ENCODE peak calls at places on chromosomes 12 and 14, in six cellular contexts. One of them, this sample, is unnamed.

GRCh38 chr14:59342516-59343484 is 122.4 kb downstream of the GPR135 start:
- DNase-seq in cardiac muscle cell: peak; percentile 58
- DNase-seq in CD8-positive, alpha-beta T cell: no peak
- DNase-seq in IMR-90: no peak
- DNase-seq in GM13976: no peak
- DNase-seq in cardiac fibroblast: peak; percentile 49
- DNase-seq in this sample: no peak

GRCh38 chr14:94382684-94383663 is 5.4 kb downstream of the SERPINA1 start:
- DNase-seq in IMR-90: no peak
- DNase-seq in cardiac muscle cell: no peak
- DNase-seq in GM13976: peak; percentile 3
- DNase-seq in cardiac fibroblast: no peak
- DNase-seq in CD8-positive, alpha-beta T cell: no peak
- DNase-seq in this sample: no peak

GRCh38 chr14:100417466-100417865 is 94.3 kb downstream of the SLC25A47 start:
- DNase-seq in IMR-90: peak; percentile 97
- DNase-seq in CD8-positive, alpha-beta T cell: no peak
- DNase-seq in cardiac fibroblast: peak; percentile 92
- DNase-seq in GM13976: no peak
- DNase-seq in cardiac muscle cell: peak; percentile 90
- DNase-seq in this sample: no peak

GRCh38 chr14:102055181-102055901 is 31.5 kb downstream of the HSP90AA1 start:
- DNase-seq in cardiac fibroblast: peak; percentile 50
- DNase-seq in GM13976: no peak
- DNase-seq in CD8-positive, alpha-beta T cell: no peak
- DNase-seq in cardiac muscle cell: peak; percentile 86
- DNase-seq in IMR-90: peak; percentile 83
- DNase-seq in this sample: no peak

GRCh38 chr12:54654926-54655325 is 6.8 kb upstream of the DCD start:
- DNase-seq in CD8-positive, alpha-beta T cell: no peak
- DNase-seq in cardiac muscle cell: no peak
- DNase-seq in GM13976: no peak
- DNase-seq in cardiac fibroblast: no peak
- DNase-seq in IMR-90: no peak
- DNase-seq in this sample: no peak

GRCh38 chr12:95591731-95592130 is 40.5 kb upstream of the USP44 start:
- DNase-seq in cardiac fibroblast: peak; percentile 63
- DNase-seq in IMR-90: peak; percentile 88
- DNase-seq in GM13976: no peak
- DNase-seq in CD8-positive, alpha-beta T cell: no peak
- DNase-seq in cardiac muscle cell: no peak
- DNase-seq in this sample: no peak

GRCh38 chr12:82174936-82175335 is 183.3 kb downstream of the CCDC59 start:
- DNase-seq in IMR-90: no peak
- DNase-seq in CD8-positive, alpha-beta T cell: no peak
- DNase-seq in GM13976: no peak
- DNase-seq in cardiac fibroblast: no peak
- DNase-seq in cardiac muscle cell: no peak
- DNase-seq in this sample: no peak

GRCh38 chr12:103771466-103771865 is 69.6 kb downstream of the NT5DC3 start:
- DNase-seq in cardiac muscle cell: peak; percentile 70
- DNase-seq in GM13976: no peak
- DNase-seq in CD8-positive, alpha-beta T cell: no peak
- DNase-seq in cardiac fibroblast: peak; percentile 45
- DNase-seq in IMR-90: peak; percentile 44
- DNase-seq in this sample: no peak

GRCh38 chr12:51187370-51187987 is 14.5 kb upstream of the TFCP2 start:
- DNase-seq in cardiac fibroblast: no peak
- DNase-seq in CD8-positive, alpha-beta T cell: no peak
- DNase-seq in cardiac muscle cell: no peak
- DNase-seq in GM13976: no peak
- DNase-seq in IMR-90: no peak
- DNase-seq in this sample: no peak

DNA sequence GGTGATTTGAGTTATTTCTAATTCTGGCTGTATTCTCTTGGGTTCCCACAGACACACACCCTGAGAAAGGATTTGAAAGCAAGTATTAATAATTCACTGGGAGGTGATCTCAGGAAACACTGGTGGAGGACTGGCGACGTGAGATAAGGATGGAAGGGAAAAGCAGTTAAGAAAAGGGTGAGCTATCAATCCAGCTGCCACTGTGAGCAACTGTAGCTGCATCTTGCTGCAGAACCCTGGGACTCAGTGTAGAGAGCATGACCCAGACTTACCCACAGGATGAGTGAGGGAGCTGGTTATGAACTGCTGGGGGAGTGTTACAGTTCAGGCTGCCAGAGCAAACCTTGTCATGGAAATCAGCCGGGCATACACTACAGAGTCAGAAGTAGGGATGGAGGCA is 71.9 kb downstream of the RESF1 start:
- DNase-seq in CD8-positive, alpha-beta T cell: no peak
- DNase-seq in cardiac muscle cell: peak; percentile 16
- DNase-seq in IMR-90: no peak
- DNase-seq in cardiac fibroblast: no peak
- DNase-seq in GM13976: no peak
- DNase-seq in this sample: no peak
- TF ChIP-seq CTCF in CD8-positive, alpha-beta T cell: no peak
- TF ChIP-seq CTCF in cardiac muscle cell: no peak
- TF ChIP-seq CTCF in IMR-90: no peak
- TF ChIP-seq CTCF in cardiac fibroblast: no peak
- TF ChIP-seq CTCF in GM13976: no peak
- TF ChIP-seq CTCF in this sample: no peak

GRCh38 chr12:6493580-6494350 is at the start of gene NCAPD2:
- DNase-seq in CD8-positive, alpha-beta T cell: peak; percentile 89
- DNase-seq in IMR-90: peak; percentile 93
- DNase-seq in cardiac muscle cell: peak; percentile 96
- DNase-seq in cardiac fibroblast: peak; percentile 96
- DNase-seq in GM13976: peak; percentile 95
- DNase-seq in this sample: peak; percentile 85
- TF ChIP-seq CTCF in CD8-positive, alpha-beta T cell: no peak
- TF ChIP-seq CTCF in IMR-90: no peak
- TF ChIP-seq CTCF in cardiac muscle cell: no peak
- TF ChIP-seq CTCF in cardiac fibroblast: peak; percentile 27
- TF ChIP-seq CTCF in GM13976: no peak
- TF ChIP-seq CTCF in this sample: no peak

DNA sequence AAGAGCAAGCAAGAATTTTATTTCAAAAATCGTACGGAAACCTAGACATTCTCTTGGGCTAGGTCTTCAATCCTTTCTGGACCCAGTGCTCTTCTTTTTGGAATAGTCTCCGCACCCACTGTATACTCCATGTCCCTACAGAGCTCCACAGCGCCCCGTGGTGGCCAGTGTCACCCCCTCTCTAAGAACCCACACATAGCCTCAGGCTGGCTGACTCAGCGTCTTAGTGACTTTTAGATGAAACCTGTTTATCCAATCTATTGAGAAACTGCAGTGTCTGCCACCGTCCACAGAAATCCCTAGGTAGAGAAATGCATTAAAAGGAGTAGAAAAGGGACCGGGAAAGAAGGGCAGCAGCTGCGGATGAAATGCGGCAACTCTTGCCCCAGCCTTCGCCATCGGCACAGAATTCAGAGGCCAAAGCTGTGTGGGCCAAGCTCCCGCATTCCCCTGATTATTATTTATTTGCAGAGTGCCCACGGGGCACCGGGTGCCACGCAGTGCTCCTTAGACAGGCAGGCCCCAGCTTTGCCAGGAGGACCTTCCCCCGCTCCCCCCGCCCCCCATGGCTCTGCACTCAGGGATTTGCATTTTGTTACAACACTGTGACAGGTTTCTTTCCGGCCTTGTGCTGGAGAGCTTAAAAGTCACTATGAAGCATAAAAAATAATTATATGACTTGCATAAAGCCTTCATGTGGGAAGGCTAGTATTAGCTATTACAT is 170.1 kb upstream of the FKBP4 start:
- DNase-seq in CD8-positive, alpha-beta T cell: no peak
- DNase-seq in GM13976: no peak
- DNase-seq in IMR-90: peak; percentile 59
- DNase-seq in cardiac fibroblast: peak; percentile 2
- DNase-seq in cardiac muscle cell: peak; percentile 18
- DNase-seq in this sample: no peak
- TF ChIP-seq CTCF in CD8-positive, alpha-beta T cell: no peak
- TF ChIP-seq CTCF in GM13976: no peak
- TF ChIP-seq CTCF in IMR-90: peak; percentile 50
- TF ChIP-seq CTCF in cardiac fibroblast: peak; percentile 14
- TF ChIP-seq CTCF in cardiac muscle cell: peak; percentile 27
- TF ChIP-seq CTCF in this sample: no peak

GRCh38 chr14:21825845-21826244 is 152.2 kb upstream of the OR4E1 start:
- DNase-seq in cardiac fibroblast: no peak
- DNase-seq in cardiac muscle cell: no peak
- DNase-seq in IMR-90: no peak
- DNase-seq in GM13976: no peak
- DNase-seq in CD8-positive, alpha-beta T cell: no peak
- DNase-seq in this sample: no peak

GRCh38 chr14:21822109-21822508 is 148.5 kb upstream of the OR4E1 start:
- DNase-seq in CD8-positive, alpha-beta T cell: no peak
- DNase-seq in cardiac muscle cell: no peak
- DNase-seq in GM13976: no peak
- DNase-seq in cardiac fibroblast: no peak
- DNase-seq in IMR-90: no peak
- DNase-seq in this sample: no peak

DNA sequence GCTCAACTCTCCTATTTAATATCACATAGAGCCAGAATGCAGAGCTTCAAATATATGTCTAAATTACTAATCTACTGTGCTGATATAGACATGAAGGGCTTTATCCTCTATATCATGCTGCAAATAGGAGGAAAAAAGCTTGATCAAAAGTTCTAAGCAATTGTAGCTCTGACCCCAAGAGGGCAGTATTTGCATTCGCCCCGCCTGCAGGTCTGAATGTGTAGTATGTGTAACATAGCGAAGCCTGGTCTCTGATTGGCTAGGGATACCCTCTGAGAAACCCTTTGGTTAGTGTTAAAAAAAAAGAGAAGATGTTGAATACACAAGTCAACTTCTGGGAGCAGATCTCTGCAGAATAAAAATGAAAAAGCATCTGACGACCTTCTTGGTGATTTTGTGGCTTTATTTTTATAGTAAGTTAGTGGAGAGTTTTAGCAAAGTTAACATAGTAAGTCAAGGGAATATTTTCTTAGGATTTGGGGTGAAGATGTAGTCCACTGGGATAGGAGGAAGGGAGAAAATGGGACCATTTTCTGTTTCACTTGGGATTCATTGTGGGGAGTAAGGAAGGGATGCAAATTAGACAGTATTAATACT is 151.6 kb upstream of the OR4E1 start:
- DNase-seq in CD8-positive, alpha-beta T cell: no peak
- DNase-seq in IMR-90: peak; percentile 4
- DNase-seq in cardiac muscle cell: peak; percentile 21
- DNase-seq in GM13976: peak; percentile 17
- DNase-seq in cardiac fibroblast: peak; percentile 13
- DNase-seq in this sample: no peak
- TF ChIP-seq CTCF in CD8-positive, alpha-beta T cell: peak; percentile 66
- TF ChIP-seq CTCF in IMR-90: peak; percentile 23
- TF ChIP-seq CTCF in cardiac muscle cell: peak; percentile 51
- TF ChIP-seq CTCF in GM13976: peak; percentile 25
- TF ChIP-seq CTCF in cardiac fibroblast: peak; percentile 22
- TF ChIP-seq CTCF in this sample: no peak